ENCODE peak calls at places on chromosomes 13 and 19, in four cellular contexts. One of them, this sample, is unnamed.

GRCh38 chr19:2050349-2050990 is 574 bp downstream of the MKNK2 start:
- DNase-seq in A549: no peak
- DNase-seq in uterus: no peak
- DNase-seq in fibroblast of lung: no peak
- DNase-seq in this sample: no peak

GRCh38 chr13:24008679-24009078 is 111.4 kb upstream of the C1QTNF9B start:
- DNase-seq in A549: no peak
- DNase-seq in uterus: no peak
- DNase-seq in fibroblast of lung: no peak
- DNase-seq in this sample: no peak

GRCh38 chr13:100102042-100102441 is 13.1 kb downstream of the PCCA start:
- DNase-seq in A549: no peak
- DNase-seq in uterus: no peak
- DNase-seq in fibroblast of lung: no peak
- DNase-seq in this sample: no peak

GRCh38 chr19:6925801-6926751 is 38.7 kb downstream of the ADGRE1 start:
- DNase-seq in A549: peak
- DNase-seq in uterus: no peak
- DNase-seq in fibroblast of lung: no peak
- DNase-seq in this sample: no peak

GRCh38 chr13:73189365-73189764 is 130.6 kb downstream of the KLF5 start:
- DNase-seq in A549: no peak
- DNase-seq in uterus: no peak
- DNase-seq in fibroblast of lung: no peak
- DNase-seq in this sample: no peak

GRCh38 chr19:58268344-58268743 is 10.4 kb upstream of the ZNF8 start:
- DNase-seq in A549: no peak
- DNase-seq in uterus: no peak
- DNase-seq in fibroblast of lung: no peak
- DNase-seq in this sample: no peak

GRCh38 chr13:100751826-100752225 is 77.2 kb upstream of the TMTC4 start:
- DNase-seq in A549: no peak
- DNase-seq in uterus: no peak
- DNase-seq in fibroblast of lung: no peak
- DNase-seq in this sample: peak

GRCh38 chr13:107458269-107458668 is 757.1 kb downstream of the LIG4 start:
- DNase-seq in A549: no peak
- DNase-seq in uterus: no peak
- DNase-seq in fibroblast of lung: no peak
- DNase-seq in this sample: no peak

GRCh38 chr13:27006519-27007161 is 165.0 kb downstream of the USP12 start:
- DNase-seq in A549: no peak
- DNase-seq in uterus: no peak
- DNase-seq in fibroblast of lung: peak
- DNase-seq in this sample: peak

GRCh38 chr19:41734585-41734984 is 20.7 kb upstream of the CEACAM6 start:
- DNase-seq in A549: no peak
- DNase-seq in uterus: no peak
- DNase-seq in fibroblast of lung: no peak
- DNase-seq in this sample: no peak

GRCh38 chr19:41735071-41735623 is 20.2 kb upstream of the CEACAM6 start:
- DNase-seq in A549: no peak
- DNase-seq in uterus: no peak
- DNase-seq in fibroblast of lung: no peak
- DNase-seq in this sample: no peak

GRCh38 chr19:41739361-41739760 is 16.0 kb upstream of the CEACAM6 start:
- DNase-seq in A549: no peak
- DNase-seq in uterus: no peak
- DNase-seq in fibroblast of lung: no peak
- DNase-seq in this sample: no peak

DNA sequence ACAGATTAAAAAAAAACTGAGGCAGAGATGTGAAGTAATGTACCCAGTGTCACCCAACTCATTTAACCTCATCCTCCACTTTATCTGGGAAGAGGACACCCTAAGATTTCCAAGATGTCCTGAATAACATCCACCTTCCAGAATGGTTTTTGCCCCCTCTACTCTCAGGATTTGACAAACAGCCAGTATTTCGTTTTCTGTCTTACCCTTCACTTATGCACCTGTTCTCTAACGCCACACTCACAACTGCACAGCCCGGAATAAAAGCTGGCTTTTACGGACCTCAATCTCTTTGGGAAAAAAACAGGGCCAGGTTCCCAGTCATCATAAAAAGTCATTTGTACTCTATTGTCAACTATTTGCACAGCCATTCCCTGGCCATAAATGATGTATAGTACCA is 21.2 kb upstream of the CEACAM6 start:
- DNase-seq in A549: no peak
- DNase-seq in uterus: no peak
- DNase-seq in fibroblast of lung: no peak
- DNase-seq in this sample: no peak
- H3K27ac ChIP-seq in A549: no peak
- H3K27ac ChIP-seq in uterus: no peak
- H3K27ac ChIP-seq in fibroblast of lung: no peak
- H3K27ac ChIP-seq in this sample: no peak

GRCh38 chr19:28023064-28023463 is 1189.9 kb downstream of the UQCRFS1 start:
- DNase-seq in A549: no peak
- DNase-seq in uterus: no peak
- DNase-seq in fibroblast of lung: no peak
- DNase-seq in this sample: no peak

GRCh38 chr19:28027116-28027515 is 1185.8 kb downstream of the UQCRFS1 start:
- DNase-seq in A549: no peak
- DNase-seq in uterus: no peak
- DNase-seq in fibroblast of lung: no peak
- DNase-seq in this sample: no peak

GRCh38 chr19:28026636-28027035 is 1186.3 kb downstream of the UQCRFS1 start:
- DNase-seq in A549: no peak
- DNase-seq in uterus: no peak
- DNase-seq in fibroblast of lung: no peak
- DNase-seq in this sample: no peak

GRCh38 chr19:28022506-28022905 is 1190.4 kb downstream of the UQCRFS1 start:
- DNase-seq in A549: no peak
- DNase-seq in uterus: no peak
- DNase-seq in fibroblast of lung: no peak
- DNase-seq in this sample: no peak

GRCh38 chr19:28024920-28025319 is 1188.0 kb downstream of the UQCRFS1 start:
- DNase-seq in A549: no peak
- DNase-seq in uterus: no peak
- DNase-seq in fibroblast of lung: no peak
- DNase-seq in this sample: no peak
- H3K27ac ChIP-seq in A549: no peak
- H3K27ac ChIP-seq in uterus: no peak
- H3K27ac ChIP-seq in fibroblast of lung: no peak
- H3K27ac ChIP-seq in this sample: no peak

GRCh38 chr13:66586489-66586888 is 643.6 kb downstream of the PCDH9 start:
- DNase-seq in A549: no peak
- DNase-seq in uterus: no peak
- DNase-seq in fibroblast of lung: peak
- DNase-seq in this sample: no peak
- H3K27ac ChIP-seq in A549: no peak
- H3K27ac ChIP-seq in uterus: no peak
- H3K27ac ChIP-seq in fibroblast of lung: no peak
- H3K27ac ChIP-seq in this sample: no peak

DNA sequence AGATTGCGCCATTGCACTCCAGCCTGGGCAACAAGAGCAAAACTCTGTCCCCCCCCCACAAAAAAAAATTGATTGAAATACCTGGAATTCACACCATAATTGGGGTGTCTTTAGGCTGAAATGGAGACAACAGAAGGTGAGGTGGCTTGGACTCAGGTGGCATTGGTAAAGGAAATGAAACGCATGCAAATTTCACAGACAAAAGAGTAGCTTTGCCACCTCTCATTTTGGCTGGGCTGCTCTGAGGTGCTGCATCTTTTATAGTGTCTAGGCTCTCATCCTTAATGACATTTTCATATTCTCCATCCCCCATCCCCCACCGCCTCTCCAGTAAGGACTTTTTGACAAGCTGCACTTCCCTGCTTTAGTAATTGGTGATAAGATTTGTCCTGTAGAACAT is 6.9 kb downstream of the UBE2L5 start:
- DNase-seq in A549: no peak
- DNase-seq in uterus: no peak
- DNase-seq in fibroblast of lung: no peak
- DNase-seq in this sample: no peak
- H3K27ac ChIP-seq in A549: peak
- H3K27ac ChIP-seq in uterus: peak
- H3K27ac ChIP-seq in fibroblast of lung: no peak
- H3K27ac ChIP-seq in this sample: no peak

GRCh38 chr19:9054768-9055167 is 32.1 kb upstream of the OR1M1 start:
- DNase-seq in A549: peak
- DNase-seq in uterus: no peak
- DNase-seq in fibroblast of lung: no peak
- DNase-seq in this sample: no peak

GRCh38 chr19:9057505-9058258 is 29.2 kb upstream of the OR1M1 start:
- DNase-seq in A549: no peak
- DNase-seq in uterus: no peak
- DNase-seq in fibroblast of lung: no peak
- DNase-seq in this sample: no peak

GRCh38 chr19:9052894-9053293 is 34.0 kb upstream of the OR1M1 start:
- DNase-seq in A549: no peak
- DNase-seq in uterus: no peak
- DNase-seq in fibroblast of lung: no peak
- DNase-seq in this sample: no peak

DNA sequence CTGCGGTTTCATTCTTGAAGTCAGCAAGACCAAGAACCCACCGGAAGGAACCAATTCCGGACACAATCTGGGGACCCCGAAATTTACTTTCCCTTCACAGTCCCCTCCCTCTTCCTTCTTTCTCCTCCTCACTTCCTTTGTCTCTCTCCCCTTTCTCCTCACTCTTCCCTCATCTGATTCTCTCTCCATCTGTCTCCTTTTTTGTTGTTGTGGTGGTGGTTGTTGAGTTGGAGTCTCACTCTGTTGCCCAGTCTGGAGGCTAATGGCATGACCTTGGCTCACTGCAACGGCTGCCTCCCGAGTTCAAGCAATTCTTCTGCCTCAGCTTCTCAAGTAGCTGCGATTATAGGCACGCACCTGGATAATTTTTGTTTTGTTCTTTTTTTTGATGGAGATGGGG is 32.7 kb upstream of the OR1M1 start:
- DNase-seq in A549: no peak
- DNase-seq in uterus: no peak
- DNase-seq in fibroblast of lung: no peak
- DNase-seq in this sample: no peak
- H3K27ac ChIP-seq in A549: peak
- H3K27ac ChIP-seq in uterus: no peak
- H3K27ac ChIP-seq in fibroblast of lung: no peak
- H3K27ac ChIP-seq in this sample: no peak

GRCh38 chr19:51144482-51145045 is 2.5 kb downstream of the SIGLEC7 start:
- DNase-seq in A549: no peak
- DNase-seq in uterus: no peak
- DNase-seq in fibroblast of lung: no peak
- DNase-seq in this sample: no peak
- H3K27ac ChIP-seq in A549: no peak
- H3K27ac ChIP-seq in uterus: no peak
- H3K27ac ChIP-seq in fibroblast of lung: no peak
- H3K27ac ChIP-seq in this sample: no peak

GRCh38 chr13:110327036-110327790 is 20.1 kb downstream of the COL4A2 start:
- DNase-seq in A549: no peak
- DNase-seq in uterus: no peak
- DNase-seq in fibroblast of lung: no peak
- DNase-seq in this sample: no peak
- H3K27ac ChIP-seq in A549: peak
- H3K27ac ChIP-seq in uterus: peak
- H3K27ac ChIP-seq in fibroblast of lung: peak
- H3K27ac ChIP-seq in this sample: no peak